ENCODE peak calls at places on chromosomes 4 and X, in five cellular contexts. One of them, this sample, is unnamed.

GRCh38 chrX:72394518-72395163 is 88.9 kb upstream of the CITED1 start:
- DNase-seq in activated gamma-delta T cell treated with anti-CD3 and anti-CD28 coated beads, Interleukin-2, amount 50 U/mL, for 16 hours: no peak
- DNase-seq in ELR: peak
- DNase-seq in stimulated activated CD4-positive, alpha-beta T cell treated with anti-CD3 and anti-CD28 coated beads, Interleukin-4, amount 100 ng/mL, for 48 hours: no peak
- DNase-seq in sigmoid colon: no peak
- DNase-seq in this sample: no peak

GRCh38 chr4:104493071-104493831 is 1.4 kb downstream of the CXXC4 start:
- DNase-seq in activated gamma-delta T cell treated with anti-CD3 and anti-CD28 coated beads, Interleukin-2, amount 50 U/mL, for 16 hours: no peak
- DNase-seq in ELR: no peak
- DNase-seq in stimulated activated CD4-positive, alpha-beta T cell treated with anti-CD3 and anti-CD28 coated beads, Interleukin-4, amount 100 ng/mL, for 48 hours: no peak
- DNase-seq in sigmoid colon: no peak
- DNase-seq in this sample: no peak

GRCh38 chr4:137253949-137254348 is 278.3 kb downstream of the PCDH18 start:
- DNase-seq in activated gamma-delta T cell treated with anti-CD3 and anti-CD28 coated beads, Interleukin-2, amount 50 U/mL, for 16 hours: no peak
- DNase-seq in ELR: peak
- DNase-seq in stimulated activated CD4-positive, alpha-beta T cell treated with anti-CD3 and anti-CD28 coated beads, Interleukin-4, amount 100 ng/mL, for 48 hours: no peak
- DNase-seq in sigmoid colon: no peak
- DNase-seq in this sample: no peak

GRCh38 chr4:2867758-2868491 is 24.3 kb downstream of the ADD1 start:
- DNase-seq in activated gamma-delta T cell treated with anti-CD3 and anti-CD28 coated beads, Interleukin-2, amount 50 U/mL, for 16 hours: no peak
- DNase-seq in ELR: no peak
- DNase-seq in stimulated activated CD4-positive, alpha-beta T cell treated with anti-CD3 and anti-CD28 coated beads, Interleukin-4, amount 100 ng/mL, for 48 hours: no peak
- DNase-seq in sigmoid colon: peak
- DNase-seq in this sample: no peak

GRCh38 chr4:98653890-98654867 is 4.2 kb downstream of the TSPAN5 start:
- DNase-seq in activated gamma-delta T cell treated with anti-CD3 and anti-CD28 coated beads, Interleukin-2, amount 50 U/mL, for 16 hours: no peak
- DNase-seq in ELR: peak
- DNase-seq in stimulated activated CD4-positive, alpha-beta T cell treated with anti-CD3 and anti-CD28 coated beads, Interleukin-4, amount 100 ng/mL, for 48 hours: no peak
- DNase-seq in sigmoid colon: peak
- DNase-seq in this sample: no peak

GRCh38 chrX:111467896-111468295 is 43.5 kb upstream of the SERTM2 start:
- DNase-seq in activated gamma-delta T cell treated with anti-CD3 and anti-CD28 coated beads, Interleukin-2, amount 50 U/mL, for 16 hours: no peak
- DNase-seq in ELR: no peak
- DNase-seq in stimulated activated CD4-positive, alpha-beta T cell treated with anti-CD3 and anti-CD28 coated beads, Interleukin-4, amount 100 ng/mL, for 48 hours: no peak
- DNase-seq in sigmoid colon: peak
- DNase-seq in this sample: no peak

GRCh38 chr4:86901864-86902263 is 9.6 kb upstream of the C4orf36 start:
- DNase-seq in activated gamma-delta T cell treated with anti-CD3 and anti-CD28 coated beads, Interleukin-2, amount 50 U/mL, for 16 hours: no peak
- DNase-seq in ELR: no peak
- DNase-seq in stimulated activated CD4-positive, alpha-beta T cell treated with anti-CD3 and anti-CD28 coated beads, Interleukin-4, amount 100 ng/mL, for 48 hours: no peak
- DNase-seq in sigmoid colon: no peak
- DNase-seq in this sample: no peak

GRCh38 chr4:123783936-123784335 is 387.3 kb downstream of the SPRY1 start:
- DNase-seq in activated gamma-delta T cell treated with anti-CD3 and anti-CD28 coated beads, Interleukin-2, amount 50 U/mL, for 16 hours: no peak
- DNase-seq in ELR: peak
- DNase-seq in stimulated activated CD4-positive, alpha-beta T cell treated with anti-CD3 and anti-CD28 coated beads, Interleukin-4, amount 100 ng/mL, for 48 hours: no peak
- DNase-seq in sigmoid colon: no peak
- DNase-seq in this sample: no peak

GRCh38 chr4:15706646-15707362 is 3.9 kb downstream of the BST1 start:
- DNase-seq in activated gamma-delta T cell treated with anti-CD3 and anti-CD28 coated beads, Interleukin-2, amount 50 U/mL, for 16 hours: no peak
- DNase-seq in ELR: no peak
- DNase-seq in stimulated activated CD4-positive, alpha-beta T cell treated with anti-CD3 and anti-CD28 coated beads, Interleukin-4, amount 100 ng/mL, for 48 hours: no peak
- DNase-seq in sigmoid colon: no peak
- DNase-seq in this sample: no peak

GRCh38 chr4:16727218-16727617 is 171.2 kb downstream of the LDB2 start:
- DNase-seq in activated gamma-delta T cell treated with anti-CD3 and anti-CD28 coated beads, Interleukin-2, amount 50 U/mL, for 16 hours: no peak
- DNase-seq in ELR: no peak
- DNase-seq in stimulated activated CD4-positive, alpha-beta T cell treated with anti-CD3 and anti-CD28 coated beads, Interleukin-4, amount 100 ng/mL, for 48 hours: no peak
- DNase-seq in sigmoid colon: no peak
- DNase-seq in this sample: no peak

GRCh38 chr4:71239365-71239764 is 99.5 kb upstream of the SLC4A4 start:
- DNase-seq in activated gamma-delta T cell treated with anti-CD3 and anti-CD28 coated beads, Interleukin-2, amount 50 U/mL, for 16 hours: no peak
- DNase-seq in ELR: peak
- DNase-seq in stimulated activated CD4-positive, alpha-beta T cell treated with anti-CD3 and anti-CD28 coated beads, Interleukin-4, amount 100 ng/mL, for 48 hours: no peak
- DNase-seq in sigmoid colon: no peak
- DNase-seq in this sample: no peak

GRCh38 chrX:16462912-16463311 is 187.0 kb upstream of the S100G start:
- DNase-seq in activated gamma-delta T cell treated with anti-CD3 and anti-CD28 coated beads, Interleukin-2, amount 50 U/mL, for 16 hours: no peak
- DNase-seq in ELR: no peak
- DNase-seq in stimulated activated CD4-positive, alpha-beta T cell treated with anti-CD3 and anti-CD28 coated beads, Interleukin-4, amount 100 ng/mL, for 48 hours: no peak
- DNase-seq in sigmoid colon: no peak
- DNase-seq in this sample: no peak

GRCh38 chr4:4333265-4333706 is 43.2 kb downstream of the ZBTB49 start:
- DNase-seq in activated gamma-delta T cell treated with anti-CD3 and anti-CD28 coated beads, Interleukin-2, amount 50 U/mL, for 16 hours: no peak
- DNase-seq in ELR: peak
- DNase-seq in stimulated activated CD4-positive, alpha-beta T cell treated with anti-CD3 and anti-CD28 coated beads, Interleukin-4, amount 100 ng/mL, for 48 hours: no peak
- DNase-seq in sigmoid colon: peak
- DNase-seq in this sample: no peak

GRCh38 chrX:107674480-107675364 is 46.4 kb downstream of the PRPS1 start:
- DNase-seq in activated gamma-delta T cell treated with anti-CD3 and anti-CD28 coated beads, Interleukin-2, amount 50 U/mL, for 16 hours: no peak
- DNase-seq in ELR: peak
- DNase-seq in stimulated activated CD4-positive, alpha-beta T cell treated with anti-CD3 and anti-CD28 coated beads, Interleukin-4, amount 100 ng/mL, for 48 hours: no peak
- DNase-seq in sigmoid colon: peak
- DNase-seq in this sample: peak

GRCh38 chr4:57265831-57266582 is 155.8 kb upstream of the IGFBP7 start:
- DNase-seq in activated gamma-delta T cell treated with anti-CD3 and anti-CD28 coated beads, Interleukin-2, amount 50 U/mL, for 16 hours: no peak
- DNase-seq in ELR: peak
- DNase-seq in stimulated activated CD4-positive, alpha-beta T cell treated with anti-CD3 and anti-CD28 coated beads, Interleukin-4, amount 100 ng/mL, for 48 hours: no peak
- DNase-seq in sigmoid colon: no peak
- DNase-seq in this sample: no peak

GRCh38 chr4:125891597-125892258 is 577.0 kb downstream of the FAT4 start:
- DNase-seq in activated gamma-delta T cell treated with anti-CD3 and anti-CD28 coated beads, Interleukin-2, amount 50 U/mL, for 16 hours: no peak
- DNase-seq in ELR: peak
- DNase-seq in stimulated activated CD4-positive, alpha-beta T cell treated with anti-CD3 and anti-CD28 coated beads, Interleukin-4, amount 100 ng/mL, for 48 hours: no peak
- DNase-seq in sigmoid colon: no peak
- DNase-seq in this sample: no peak

GRCh38 chrX:22594771-22595170 is 322.1 kb downstream of the CBLL2 start:
- DNase-seq in activated gamma-delta T cell treated with anti-CD3 and anti-CD28 coated beads, Interleukin-2, amount 50 U/mL, for 16 hours: no peak
- DNase-seq in ELR: no peak
- DNase-seq in stimulated activated CD4-positive, alpha-beta T cell treated with anti-CD3 and anti-CD28 coated beads, Interleukin-4, amount 100 ng/mL, for 48 hours: no peak
- DNase-seq in sigmoid colon: no peak
- DNase-seq in this sample: no peak

GRCh38 chrX:31656013-31656412 is 584.2 kb upstream of the FTHL17 start:
- DNase-seq in activated gamma-delta T cell treated with anti-CD3 and anti-CD28 coated beads, Interleukin-2, amount 50 U/mL, for 16 hours: no peak
- DNase-seq in ELR: peak
- DNase-seq in stimulated activated CD4-positive, alpha-beta T cell treated with anti-CD3 and anti-CD28 coated beads, Interleukin-4, amount 100 ng/mL, for 48 hours: no peak
- DNase-seq in sigmoid colon: no peak
- DNase-seq in this sample: no peak

GRCh38 chr4:108417923-108418322 is 202.5 kb upstream of the RPL34 start:
- DNase-seq in activated gamma-delta T cell treated with anti-CD3 and anti-CD28 coated beads, Interleukin-2, amount 50 U/mL, for 16 hours: no peak
- DNase-seq in ELR: peak
- DNase-seq in stimulated activated CD4-positive, alpha-beta T cell treated with anti-CD3 and anti-CD28 coated beads, Interleukin-4, amount 100 ng/mL, for 48 hours: no peak
- DNase-seq in sigmoid colon: no peak
- DNase-seq in this sample: no peak

GRCh38 chrX:41336447-41336846 is 2.5 kb downstream of the DDX3X start:
- DNase-seq in activated gamma-delta T cell treated with anti-CD3 and anti-CD28 coated beads, Interleukin-2, amount 50 U/mL, for 16 hours: no peak
- DNase-seq in ELR: no peak
- DNase-seq in stimulated activated CD4-positive, alpha-beta T cell treated with anti-CD3 and anti-CD28 coated beads, Interleukin-4, amount 100 ng/mL, for 48 hours: no peak
- DNase-seq in sigmoid colon: no peak
- DNase-seq in this sample: no peak

GRCh38 chr4:111630705-111631104 is 514.5 kb upstream of the FAM241A start:
- DNase-seq in activated gamma-delta T cell treated with anti-CD3 and anti-CD28 coated beads, Interleukin-2, amount 50 U/mL, for 16 hours: no peak
- DNase-seq in ELR: peak
- DNase-seq in stimulated activated CD4-positive, alpha-beta T cell treated with anti-CD3 and anti-CD28 coated beads, Interleukin-4, amount 100 ng/mL, for 48 hours: no peak
- DNase-seq in sigmoid colon: no peak
- DNase-seq in this sample: no peak

GRCh38 chrX:47958943-47959342 is 44.8 kb downstream of the ZNF182 start:
- DNase-seq in activated gamma-delta T cell treated with anti-CD3 and anti-CD28 coated beads, Interleukin-2, amount 50 U/mL, for 16 hours: no peak
- DNase-seq in ELR: peak
- DNase-seq in stimulated activated CD4-positive, alpha-beta T cell treated with anti-CD3 and anti-CD28 coated beads, Interleukin-4, amount 100 ng/mL, for 48 hours: no peak
- DNase-seq in sigmoid colon: no peak
- DNase-seq in this sample: no peak

GRCh38 chr4:7050481-7051143 is 7.4 kb downstream of the TADA2B start:
- DNase-seq in activated gamma-delta T cell treated with anti-CD3 and anti-CD28 coated beads, Interleukin-2, amount 50 U/mL, for 16 hours: no peak
- DNase-seq in ELR: no peak
- DNase-seq in stimulated activated CD4-positive, alpha-beta T cell treated with anti-CD3 and anti-CD28 coated beads, Interleukin-4, amount 100 ng/mL, for 48 hours: no peak
- DNase-seq in sigmoid colon: no peak
- DNase-seq in this sample: no peak

GRCh38 chrX:103825881-103826280 is 6.2 kb downstream of the RAB9B start:
- DNase-seq in activated gamma-delta T cell treated with anti-CD3 and anti-CD28 coated beads, Interleukin-2, amount 50 U/mL, for 16 hours: no peak
- DNase-seq in ELR: no peak
- DNase-seq in stimulated activated CD4-positive, alpha-beta T cell treated with anti-CD3 and anti-CD28 coated beads, Interleukin-4, amount 100 ng/mL, for 48 hours: no peak
- DNase-seq in sigmoid colon: no peak
- DNase-seq in this sample: no peak